ENCODE peak calls at places on chromosomes 13 and 19, in seven cellular contexts. R, D, W, O, V, H and J are unnamed samples.

GRCh38 chr19:48926909-48927308 is 6.6 kb upstream of the DHDH start:
- DNase-seq in D (peak), H (no peak), O (no peak), V (peak), W (peak), R (no peak), J (no peak)

GRCh38 chr13:33642374-33643065 is 175.4 kb upstream of the RFC3 start:
- DNase-seq in V (peak), H (no peak), W (peak), O (peak), R (no peak), D (no peak), J (no peak)

GRCh38 chr19:38852231-38853044 is 2.7 kb upstream of the HNRNPL start:
- DNase-seq in W (peak), O (peak), V (peak), D (peak), H (no peak), R (peak), J (no peak)

GRCh38 chr19:3146677-3147100 is 10.9 kb downstream of the GNA15 start:
- DNase-seq in W (no peak), R (peak), H (peak), D (peak), V (peak), O (peak), J (no peak)

GRCh38 chr19:42965204-42965603 is 28.2 kb upstream of the PSG7 start:
- DNase-seq in D (no peak), H (no peak), V (peak), W (no peak), O (no peak), R (no peak), J (no peak)

GRCh38 chr13:97328222-97328790 is 105.7 kb upstream of the RAP2A start:
- DNase-seq in R (peak), H (peak), O (peak), W (peak), V (no peak), D (no peak), J (no peak)

GRCh38 chr19:58379276-58379675 is 1.6 kb downstream of the ZNF837 start:
- DNase-seq in W (no peak), H (no peak), O (no peak), R (no peak), V (no peak), D (no peak), J (no peak)

GRCh38 chr19:34838753-34839431 is 65.9 kb upstream of the ZNF599 start:
- DNase-seq in W (peak), D (no peak), O (peak), H (peak), R (peak), V (no peak), J (no peak)

GRCh38 chr13:77810430-77810829 is 108.2 kb downstream of the EDNRB start:
- DNase-seq in V (peak), R (no peak), H (no peak), D (no peak), O (no peak), W (peak), J (no peak)

GRCh38 chr19:3476830-3477229 is 3.5 kb downstream of the SMIM24 start:
- DNase-seq in D (no peak), V (no peak), O (no peak), R (no peak), H (no peak), W (no peak), J (no peak)

GRCh38 chr13:95588721-95589120 is 36.2 kb downstream of the CLDN10 start:
- DNase-seq in H (no peak), D (no peak), R (no peak), W (no peak), O (no peak), V (peak), J (no peak)

GRCh38 chr19:7540761-7541480 is 5.4 kb downstream of the PNPLA6 start:
- DNase-seq in V (peak), D (no peak), W (peak), H (peak), R (no peak), O (peak), J (no peak)

GRCh38 chr19:23310729-23311211 is 60.6 kb upstream of the ZNF724 start:
- DNase-seq in D (no peak), R (no peak), H (no peak), V (peak), O (no peak), W (no peak), J (no peak)

GRCh38 chr19:39046037-39046821 is 13.9 kb upstream of the FBXO27 start:
- DNase-seq in H (no peak), V (peak), O (no peak), R (no peak), D (no peak), W (peak), J (no peak)

GRCh38 chr13:113153810-113154748 is 4.4 kb upstream of the PROZ start:
- DNase-seq in D (peak), V (peak), O (peak), W (peak), R (peak), H (peak), J (no peak)

GRCh38 chr13:26531751-26532150 is 25.7 kb upstream of the WASF3 start:
- DNase-seq in R (no peak), W (no peak), O (no peak), V (no peak), H (no peak), D (no peak), J (no peak)

DNA sequence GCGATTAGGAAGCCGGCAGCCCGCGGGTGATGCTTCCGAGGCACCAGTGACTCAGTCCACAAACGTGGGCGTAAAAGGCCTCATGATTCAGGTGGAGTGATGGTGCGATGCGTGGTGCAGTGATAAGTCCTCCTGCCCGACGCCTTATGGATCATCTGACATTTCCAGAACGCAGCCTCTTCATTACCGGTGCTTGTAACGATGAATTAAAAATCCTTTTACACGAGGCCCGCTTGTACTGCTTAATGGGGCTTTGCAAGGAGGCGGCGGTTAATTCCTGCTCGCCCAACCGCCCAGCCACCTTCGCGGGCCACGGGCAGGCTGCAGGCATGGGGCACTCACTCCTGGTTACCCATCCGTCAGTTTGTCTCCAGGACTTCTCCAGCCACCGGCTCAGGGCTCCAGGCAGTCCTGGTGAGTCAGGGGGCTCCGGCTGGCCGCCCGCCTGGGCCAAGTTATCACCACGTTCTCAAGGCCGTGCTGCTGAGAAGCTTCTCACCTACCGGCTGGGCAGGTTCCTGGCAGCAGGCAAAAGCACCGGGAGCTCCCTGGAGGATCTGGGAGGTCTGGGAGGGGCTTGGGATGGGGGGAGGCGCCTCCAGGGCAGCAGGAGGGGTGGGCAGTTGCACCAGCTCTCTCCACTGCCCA is 172.5 kb downstream of the KDM4B start:
- DNase-seq in H (no peak), O (no peak), D (no peak), R (no peak), V (no peak), W (peak), J (no peak)
- TF ChIP-seq CTCF in H (no peak), O (no peak), D (no peak), R (no peak), V (no peak), W (no peak), J (no peak)

DNA sequence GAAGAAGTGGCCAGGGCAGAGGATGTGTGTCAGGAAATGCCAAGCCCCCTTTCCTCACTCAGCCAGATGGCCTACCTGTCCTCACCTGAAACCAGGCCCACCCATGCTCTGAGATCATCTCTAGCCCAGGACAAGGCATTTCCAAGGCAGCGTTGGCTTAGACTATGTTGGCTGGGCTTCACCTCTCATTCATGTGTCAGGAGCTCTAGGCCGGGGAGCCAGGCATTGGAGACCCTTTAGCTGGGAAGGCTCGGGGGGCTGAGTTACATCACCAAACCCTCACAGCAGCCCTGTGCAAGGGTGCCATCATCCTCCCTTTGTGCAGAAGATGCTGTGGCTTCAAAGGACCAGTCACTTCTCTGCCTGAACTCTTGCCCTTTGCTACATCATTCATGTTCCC is 40.0 kb downstream of the COL4A2 start:
- DNase-seq in V (no peak), W (no peak), H (no peak), D (no peak), R (no peak), O (no peak), J (no peak)
- TF ChIP-seq CTCF in V (no peak), W (no peak), H (no peak), D (no peak), R (no peak), O (no peak), J (no peak)

DNA sequence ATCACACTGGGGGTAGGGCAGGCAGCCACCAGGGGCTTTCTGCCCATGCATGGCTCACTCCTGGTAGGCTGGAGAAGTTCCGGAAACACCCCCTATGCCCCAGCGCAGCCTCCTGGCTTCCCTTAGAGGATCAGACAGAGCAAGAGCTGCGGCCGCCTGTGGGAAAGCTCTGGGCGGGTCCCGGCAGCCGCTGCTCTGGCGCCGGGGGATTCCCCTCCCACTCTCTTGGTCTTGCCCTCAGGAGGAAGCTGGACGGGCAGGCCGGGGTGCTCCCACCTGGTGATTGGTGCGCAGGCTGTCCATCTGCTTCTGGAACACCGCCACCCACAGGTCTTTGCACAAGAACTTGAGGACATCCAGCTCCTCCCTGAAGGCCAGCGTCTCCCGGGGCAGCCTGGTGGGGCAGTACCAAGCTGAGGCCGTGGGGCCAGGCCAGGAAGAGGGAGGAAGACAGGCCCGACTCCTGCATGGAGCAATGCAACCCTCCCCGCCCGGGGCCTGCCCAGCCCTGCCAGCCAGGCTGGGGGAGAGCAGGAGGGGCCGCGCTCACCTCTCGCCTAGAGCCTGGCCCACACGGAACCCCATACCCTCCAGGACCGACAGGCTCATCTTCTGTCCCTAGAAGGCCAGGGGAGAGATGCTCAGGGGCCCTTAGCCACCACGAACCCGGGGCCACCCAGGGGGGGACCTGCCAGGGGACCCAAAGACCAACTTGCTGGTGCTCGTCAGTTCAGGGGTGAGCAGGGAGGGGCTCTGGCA is 4.0 kb upstream of the NKPD1 start:
- DNase-seq in D (peak), R (no peak), W (peak), O (peak), V (no peak), H (peak), J (no peak)
- TF ChIP-seq CTCF in D (no peak), R (no peak), W (no peak), O (no peak), V (no peak), H (no peak), J (peak)

DNA sequence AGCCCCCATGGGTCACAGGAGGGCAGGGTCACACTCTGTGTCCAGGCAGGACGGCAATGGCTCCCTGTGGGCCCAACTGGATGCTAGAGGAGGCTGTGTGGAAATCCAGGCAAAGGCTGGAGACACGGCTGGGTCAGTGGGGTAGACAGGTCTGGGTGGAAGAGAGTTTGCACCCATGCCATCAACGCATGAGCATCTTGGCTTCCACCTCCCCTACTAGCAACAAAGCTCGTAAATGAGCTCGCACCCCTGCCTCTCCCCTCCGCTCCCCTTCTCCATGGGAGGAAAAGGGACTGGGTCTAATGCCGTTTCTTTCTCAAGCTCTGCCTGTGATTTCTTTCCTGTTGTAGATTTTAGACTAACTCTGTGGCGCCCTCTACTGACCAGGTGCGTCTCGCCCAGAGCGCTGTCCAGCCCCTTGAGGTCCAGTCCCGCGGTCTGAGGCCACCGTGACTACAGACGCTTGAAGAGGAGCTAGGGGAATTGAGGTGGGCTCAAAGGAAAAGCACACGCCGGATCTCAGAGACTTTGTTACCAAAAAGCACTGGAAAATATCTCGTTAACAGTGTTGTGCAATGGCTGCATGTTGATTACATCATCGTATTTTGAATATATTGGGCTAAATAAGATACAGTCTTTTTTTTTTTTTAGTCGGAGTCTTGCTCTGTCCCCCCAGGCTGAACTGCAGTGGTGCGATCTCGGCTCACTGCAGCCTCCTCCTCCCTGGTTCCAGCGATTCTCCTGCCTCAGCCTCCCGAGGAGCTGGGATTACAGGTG is 50.7 kb upstream of the USP29 start:
- DNase-seq in D (no peak), O (no peak), W (no peak), V (peak), H (no peak), R (no peak), J (no peak)
- TF ChIP-seq CTCF in D (no peak), O (peak), W (no peak), V (peak), H (no peak), R (no peak), J (peak)

GRCh38 chr19:11693505-11694499 is 44.9 kb downstream of the ZNF823 start:
- DNase-seq in H (no peak), W (peak), R (no peak), V (peak), D (no peak), O (peak), J (no peak)
- TF ChIP-seq CTCF in H (no peak), W (no peak), R (no peak), V (peak), D (no peak), O (no peak), J (peak)

GRCh38 chr19:30449673-30450072 is 77.5 kb downstream of the ZNF536 start:
- DNase-seq in H (no peak), D (no peak), O (peak), W (no peak), V (no peak), R (no peak), J (no peak)
- TF ChIP-seq CTCF in H (no peak), D (no peak), O (no peak), W (no peak), V (no peak), R (no peak), J (no peak)